ENCODE peak calls at places on chromosomes 5 and 9, in six cellular contexts. One of them, this sample, is unnamed.

GRCh38 chr9:133881671-133882381 is 110.3 kb downstream of the VAV2 start:
- DNase-seq in H1: no peak
- DNase-seq in hepatocyte: no peak
- DNase-seq in HCT116: no peak
- DNase-seq in endothelial cell of umbilical vein: no peak
- DNase-seq in fibroblast of lung: no peak
- DNase-seq in this sample: no peak

GRCh38 chr5:175131432-175131831 is 312.6 kb downstream of the DRD1 start:
- DNase-seq in H1: peak
- DNase-seq in hepatocyte: no peak
- DNase-seq in HCT116: no peak
- DNase-seq in endothelial cell of umbilical vein: no peak
- DNase-seq in fibroblast of lung: no peak
- DNase-seq in this sample: no peak

GRCh38 chr9:135130266-135130976 is 43.0 kb downstream of the OLFM1 start:
- DNase-seq in H1: no peak
- DNase-seq in hepatocyte: no peak
- DNase-seq in HCT116: peak
- DNase-seq in endothelial cell of umbilical vein: no peak
- DNase-seq in fibroblast of lung: no peak
- DNase-seq in this sample: no peak

GRCh38 chr5:140996055-140996454 is 29.8 kb downstream of the PCDHAC2 start:
- DNase-seq in H1: no peak
- DNase-seq in hepatocyte: peak
- DNase-seq in HCT116: no peak
- DNase-seq in endothelial cell of umbilical vein: no peak
- DNase-seq in fibroblast of lung: no peak
- DNase-seq in this sample: no peak

GRCh38 chr5:36874465-36874864 is 2.1 kb upstream of the NIPBL start:
- DNase-seq in H1: no peak
- DNase-seq in hepatocyte: no peak
- DNase-seq in HCT116: no peak
- DNase-seq in endothelial cell of umbilical vein: peak
- DNase-seq in fibroblast of lung: no peak
- DNase-seq in this sample: no peak

GRCh38 chr9:93819905-93820304 is 135.2 kb downstream of the BARX1 start:
- DNase-seq in H1: no peak
- DNase-seq in hepatocyte: peak
- DNase-seq in HCT116: no peak
- DNase-seq in endothelial cell of umbilical vein: no peak
- DNase-seq in fibroblast of lung: no peak
- DNase-seq in this sample: no peak

GRCh38 chr5:162068412-162068811 is 839 bp downstream of the GABRG2 start:
- DNase-seq in H1: peak
- DNase-seq in hepatocyte: peak
- DNase-seq in HCT116: no peak
- DNase-seq in endothelial cell of umbilical vein: no peak
- DNase-seq in fibroblast of lung: no peak
- DNase-seq in this sample: peak

GRCh38 chr5:157108961-157109360 is at the start of gene HAVCR2:
- DNase-seq in H1: no peak
- DNase-seq in hepatocyte: no peak
- DNase-seq in HCT116: no peak
- DNase-seq in endothelial cell of umbilical vein: no peak
- DNase-seq in fibroblast of lung: no peak
- DNase-seq in this sample: no peak

GRCh38 chr5:67190856-67191255 is 5.7 kb downstream of the CD180 start:
- DNase-seq in H1: no peak
- DNase-seq in hepatocyte: no peak
- DNase-seq in HCT116: no peak
- DNase-seq in endothelial cell of umbilical vein: no peak
- DNase-seq in fibroblast of lung: no peak
- DNase-seq in this sample: peak
- H3K4me3 ChIP-seq in H1: no peak
- H3K4me3 ChIP-seq in hepatocyte: no peak
- H3K4me3 ChIP-seq in HCT116: no peak
- H3K4me3 ChIP-seq in endothelial cell of umbilical vein: no peak
- H3K4me3 ChIP-seq in fibroblast of lung: no peak
- H3K4me3 ChIP-seq in this sample: no peak

GRCh38 chr9:972512-973294 is 3.8 kb upstream of the DMRT3 start:
- DNase-seq in H1: no peak
- DNase-seq in hepatocyte: peak
- DNase-seq in HCT116: no peak
- DNase-seq in endothelial cell of umbilical vein: no peak
- DNase-seq in fibroblast of lung: no peak
- DNase-seq in this sample: no peak
- TF ChIP-seq EZH2 in H1: peak
- TF ChIP-seq EZH2 in hepatocyte: peak
- TF ChIP-seq EZH2 in HCT116: no peak
- TF ChIP-seq EZH2 in endothelial cell of umbilical vein: peak
- TF ChIP-seq EZH2 in fibroblast of lung: peak
- TF ChIP-seq EZH2 in this sample: no peak

GRCh38 chr5:76431336-76431735 is 28.3 kb downstream of the IQGAP2 start:
- DNase-seq in H1: no peak
- DNase-seq in hepatocyte: no peak
- DNase-seq in HCT116: no peak
- DNase-seq in endothelial cell of umbilical vein: no peak
- DNase-seq in fibroblast of lung: no peak
- DNase-seq in this sample: no peak
- H3K4me3 ChIP-seq in H1: no peak
- H3K4me3 ChIP-seq in hepatocyte: no peak
- H3K4me3 ChIP-seq in HCT116: no peak
- H3K4me3 ChIP-seq in endothelial cell of umbilical vein: no peak
- H3K4me3 ChIP-seq in fibroblast of lung: no peak
- H3K4me3 ChIP-seq in this sample: no peak

DNA sequence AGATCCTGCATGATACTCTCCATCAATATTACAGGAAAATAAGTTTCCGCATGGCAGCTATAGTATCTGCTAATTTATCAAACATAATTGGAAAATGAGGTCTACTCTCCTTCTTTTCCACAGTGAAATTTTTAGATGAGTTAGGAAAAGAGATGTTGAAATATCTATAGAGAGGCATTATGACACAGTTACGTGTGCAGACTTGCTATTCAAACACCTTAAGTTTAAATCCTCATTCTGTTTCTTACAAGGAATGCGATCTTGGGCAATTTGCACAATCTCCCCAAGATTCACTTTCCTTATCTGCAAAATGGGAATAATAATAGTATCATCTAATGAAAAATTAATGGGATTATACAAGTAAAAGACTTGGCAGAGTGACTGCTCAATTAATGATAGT is 91.7 kb upstream of the SLCO6A1 start:
- DNase-seq in H1: no peak
- DNase-seq in hepatocyte: no peak
- DNase-seq in HCT116: no peak
- DNase-seq in endothelial cell of umbilical vein: no peak
- DNase-seq in fibroblast of lung: no peak
- DNase-seq in this sample: no peak
- TF ChIP-seq EZH2 in H1: no peak
- TF ChIP-seq EZH2 in hepatocyte: no peak
- TF ChIP-seq EZH2 in HCT116: no peak
- TF ChIP-seq EZH2 in endothelial cell of umbilical vein: no peak
- TF ChIP-seq EZH2 in fibroblast of lung: no peak
- TF ChIP-seq EZH2 in this sample: no peak

GRCh38 chr5:11791777-11792176 is 112.5 kb downstream of the CTNND2 start:
- DNase-seq in H1: no peak
- DNase-seq in hepatocyte: no peak
- DNase-seq in HCT116: no peak
- DNase-seq in endothelial cell of umbilical vein: no peak
- DNase-seq in fibroblast of lung: no peak
- DNase-seq in this sample: no peak

GRCh38 chr5:11790201-11790600 is 114.0 kb downstream of the CTNND2 start:
- DNase-seq in H1: no peak
- DNase-seq in hepatocyte: no peak
- DNase-seq in HCT116: no peak
- DNase-seq in endothelial cell of umbilical vein: no peak
- DNase-seq in fibroblast of lung: no peak
- DNase-seq in this sample: no peak

GRCh38 chr5:11793396-11793795 is 110.8 kb downstream of the CTNND2 start:
- DNase-seq in H1: no peak
- DNase-seq in hepatocyte: no peak
- DNase-seq in HCT116: no peak
- DNase-seq in endothelial cell of umbilical vein: no peak
- DNase-seq in fibroblast of lung: no peak
- DNase-seq in this sample: no peak

GRCh38 chr5:11797132-11797531 is 107.1 kb downstream of the CTNND2 start:
- DNase-seq in H1: no peak
- DNase-seq in hepatocyte: no peak
- DNase-seq in HCT116: no peak
- DNase-seq in endothelial cell of umbilical vein: no peak
- DNase-seq in fibroblast of lung: no peak
- DNase-seq in this sample: no peak

GRCh38 chr5:11792621-11793020 is 111.6 kb downstream of the CTNND2 start:
- DNase-seq in H1: no peak
- DNase-seq in hepatocyte: no peak
- DNase-seq in HCT116: no peak
- DNase-seq in endothelial cell of umbilical vein: no peak
- DNase-seq in fibroblast of lung: no peak
- DNase-seq in this sample: no peak
- H3K4me3 ChIP-seq in H1: no peak
- H3K4me3 ChIP-seq in hepatocyte: no peak
- H3K4me3 ChIP-seq in HCT116: no peak
- H3K4me3 ChIP-seq in endothelial cell of umbilical vein: no peak
- H3K4me3 ChIP-seq in fibroblast of lung: no peak
- H3K4me3 ChIP-seq in this sample: no peak

DNA sequence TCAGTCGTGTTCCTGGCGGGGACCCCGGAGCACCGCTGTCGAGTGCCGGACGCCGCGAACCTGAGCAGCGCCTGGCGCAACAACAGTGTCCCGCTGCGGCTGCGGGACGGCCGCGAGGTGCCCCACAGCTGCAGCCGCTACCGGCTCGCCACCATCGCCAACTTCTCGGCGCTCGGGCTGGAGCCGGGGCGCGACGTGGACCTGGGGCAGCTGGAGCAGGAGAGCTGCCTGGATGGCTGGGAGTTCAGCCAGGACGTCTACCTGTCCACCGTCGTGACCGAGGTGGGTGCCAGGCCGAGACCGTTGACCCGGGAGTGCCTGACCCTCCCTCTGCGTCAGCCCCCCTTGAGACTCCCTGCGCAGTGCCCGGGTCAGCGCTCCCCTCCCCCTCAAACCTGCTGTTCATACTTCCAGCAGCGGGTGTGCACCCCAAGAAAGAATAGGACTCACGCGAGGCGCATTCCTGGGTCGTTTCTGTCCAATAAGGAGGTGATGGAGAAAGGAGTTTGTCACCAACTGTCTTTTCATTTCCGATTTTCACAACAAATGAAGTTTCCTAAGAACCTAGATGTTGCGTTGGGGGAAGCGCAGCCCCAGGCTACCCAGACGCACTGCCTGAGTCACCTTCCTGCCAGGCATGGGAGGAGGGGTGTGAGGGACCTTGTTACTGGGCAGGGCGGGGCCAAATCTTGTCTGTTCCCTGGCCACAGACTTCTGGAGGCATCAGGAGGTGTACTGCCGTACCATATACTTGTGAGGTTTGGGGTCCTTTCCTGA is 722 bp downstream of the SLC22A4 start:
- DNase-seq in H1: no peak
- DNase-seq in hepatocyte: peak
- DNase-seq in HCT116: peak
- DNase-seq in endothelial cell of umbilical vein: peak
- DNase-seq in fibroblast of lung: peak
- DNase-seq in this sample: peak
- TF ChIP-seq EZH2 in H1: peak
- TF ChIP-seq EZH2 in hepatocyte: no peak
- TF ChIP-seq EZH2 in HCT116: no peak
- TF ChIP-seq EZH2 in endothelial cell of umbilical vein: no peak
- TF ChIP-seq EZH2 in fibroblast of lung: no peak
- TF ChIP-seq EZH2 in this sample: no peak

GRCh38 chr9:121269888-121270254 is 1.9 kb downstream of the GSN start:
- DNase-seq in H1: no peak
- DNase-seq in hepatocyte: no peak
- DNase-seq in HCT116: no peak
- DNase-seq in endothelial cell of umbilical vein: no peak
- DNase-seq in fibroblast of lung: no peak
- DNase-seq in this sample: peak
- H3K4me3 ChIP-seq in H1: no peak
- H3K4me3 ChIP-seq in hepatocyte: peak
- H3K4me3 ChIP-seq in HCT116: no peak
- H3K4me3 ChIP-seq in endothelial cell of umbilical vein: peak
- H3K4me3 ChIP-seq in fibroblast of lung: peak
- H3K4me3 ChIP-seq in this sample: no peak

GRCh38 chr5:84292000-84292642 is 92.6 kb downstream of the EDIL3 start:
- DNase-seq in H1: no peak
- DNase-seq in hepatocyte: no peak
- DNase-seq in HCT116: no peak
- DNase-seq in endothelial cell of umbilical vein: no peak
- DNase-seq in fibroblast of lung: no peak
- DNase-seq in this sample: no peak
- TF ChIP-seq EZH2 in H1: no peak
- TF ChIP-seq EZH2 in hepatocyte: no peak
- TF ChIP-seq EZH2 in HCT116: no peak
- TF ChIP-seq EZH2 in endothelial cell of umbilical vein: no peak
- TF ChIP-seq EZH2 in fibroblast of lung: no peak
- TF ChIP-seq EZH2 in this sample: no peak

DNA sequence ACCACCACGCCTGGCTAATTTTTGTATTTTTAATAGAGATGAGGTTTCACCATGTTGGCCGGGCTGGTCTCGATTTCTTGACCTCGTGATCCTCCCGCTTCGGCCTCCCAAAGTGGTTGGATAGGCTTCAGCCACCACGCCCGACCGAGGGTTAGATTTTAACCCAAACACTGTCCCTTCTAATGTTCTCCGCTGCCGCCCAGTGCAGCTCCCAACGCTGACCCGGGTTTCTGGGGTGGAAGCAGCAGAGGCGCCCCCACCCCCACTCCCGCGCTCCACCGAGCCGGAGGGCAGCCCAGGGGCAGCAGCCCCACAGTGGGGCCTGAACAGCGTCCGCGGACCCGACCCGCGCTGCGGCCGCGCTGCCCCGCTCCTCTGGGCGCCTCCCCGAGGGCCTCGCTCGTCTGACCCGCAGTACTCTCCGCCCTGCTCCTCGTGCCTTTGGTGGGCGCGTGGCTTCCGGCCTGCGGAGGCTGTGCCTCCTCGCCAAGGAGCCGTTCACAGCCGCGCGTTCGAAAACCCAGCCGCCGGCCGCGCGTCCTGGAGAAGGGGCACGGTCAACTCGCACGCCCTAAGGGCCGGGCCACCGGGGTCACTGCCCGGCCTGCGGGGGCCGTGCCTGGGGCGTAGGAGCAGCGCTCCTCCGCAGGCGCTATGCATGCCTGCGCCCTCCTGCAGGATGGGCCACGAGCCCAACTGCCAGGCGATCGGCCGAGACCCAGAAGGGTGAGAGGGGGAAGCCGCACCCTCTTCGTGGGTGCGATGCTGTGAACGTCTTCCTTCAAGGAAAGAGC is 83.0 kb downstream of the HSD17B3 start:
- DNase-seq in H1: no peak
- DNase-seq in hepatocyte: no peak
- DNase-seq in HCT116: no peak
- DNase-seq in endothelial cell of umbilical vein: no peak
- DNase-seq in fibroblast of lung: no peak
- DNase-seq in this sample: no peak
- H3K4me3 ChIP-seq in H1: no peak
- H3K4me3 ChIP-seq in hepatocyte: no peak
- H3K4me3 ChIP-seq in HCT116: no peak
- H3K4me3 ChIP-seq in endothelial cell of umbilical vein: no peak
- H3K4me3 ChIP-seq in fibroblast of lung: no peak
- H3K4me3 ChIP-seq in this sample: no peak

GRCh38 chr9:21970800-21971620 is 23.2 kb downstream of the CDKN2A start:
- DNase-seq in H1: no peak
- DNase-seq in hepatocyte: peak
- DNase-seq in HCT116: no peak
- DNase-seq in endothelial cell of umbilical vein: no peak
- DNase-seq in fibroblast of lung: no peak
- DNase-seq in this sample: no peak
- TF ChIP-seq EZH2 in H1: peak
- TF ChIP-seq EZH2 in hepatocyte: peak
- TF ChIP-seq EZH2 in HCT116: no peak
- TF ChIP-seq EZH2 in endothelial cell of umbilical vein: peak
- TF ChIP-seq EZH2 in fibroblast of lung: peak
- TF ChIP-seq EZH2 in this sample: no peak

This sample was measured in PC-9.